ENCODE peak calls at places on chromosomes 1 and 21, in four cellular contexts. One of them, this sample, is unnamed.

GRCh38 chr21:35179990-35180557 is 131.0 kb upstream of the RUNX1 start:
- ATAC-seq in left lung: peak; percentile 65
- ATAC-seq in activated CD8-positive, alpha-beta T cell treated with anti-CD3 and anti-CD28 coated beads for 36 hours: no peak
- ATAC-seq in T-helper 17 cell: no peak
- ATAC-seq in this sample: peak; percentile 36

GRCh38 chr1:2587071-2587859 is 688 bp downstream of the PRXL2B start:
- ATAC-seq in T-helper 17 cell: no peak
- ATAC-seq in activated CD8-positive, alpha-beta T cell treated with anti-CD3 and anti-CD28 coated beads for 36 hours: no peak
- ATAC-seq in left lung: no peak
- ATAC-seq in this sample: no peak

GRCh38 chr1:218553197-218553596 is 208.1 kb downstream of the TGFB2 start:
- ATAC-seq in T-helper 17 cell: no peak
- ATAC-seq in left lung: no peak
- ATAC-seq in activated CD8-positive, alpha-beta T cell treated with anti-CD3 and anti-CD28 coated beads for 36 hours: no peak
- ATAC-seq in this sample: no peak

GRCh38 chr1:30984991-30985503 is 76.5 kb upstream of the SDC3 start:
- ATAC-seq in left lung: no peak
- ATAC-seq in activated CD8-positive, alpha-beta T cell treated with anti-CD3 and anti-CD28 coated beads for 36 hours: no peak
- ATAC-seq in T-helper 17 cell: no peak
- ATAC-seq in this sample: no peak

GRCh38 chr1:236058141-236058626 is 6.7 kb downstream of the NID1 start:
- ATAC-seq in left lung: no peak
- ATAC-seq in T-helper 17 cell: peak; percentile 58
- ATAC-seq in activated CD8-positive, alpha-beta T cell treated with anti-CD3 and anti-CD28 coated beads for 36 hours: peak; percentile 91
- ATAC-seq in this sample: peak; percentile 82

GRCh38 chr1:46205794-46206193 is 2.7 kb downstream of the LURAP1 start:
- ATAC-seq in activated CD8-positive, alpha-beta T cell treated with anti-CD3 and anti-CD28 coated beads for 36 hours: no peak
- ATAC-seq in T-helper 17 cell: no peak
- ATAC-seq in left lung: no peak
- ATAC-seq in this sample: no peak

GRCh38 chr1:17097125-17097524 is 22.1 kb downstream of the PADI2 start:
- ATAC-seq in activated CD8-positive, alpha-beta T cell treated with anti-CD3 and anti-CD28 coated beads for 36 hours: no peak
- ATAC-seq in left lung: no peak
- ATAC-seq in T-helper 17 cell: no peak
- ATAC-seq in this sample: no peak

GRCh38 chr1:33599516-33600115 is 127.2 kb downstream of the ZSCAN20 start:
- ATAC-seq in activated CD8-positive, alpha-beta T cell treated with anti-CD3 and anti-CD28 coated beads for 36 hours: no peak
- ATAC-seq in T-helper 17 cell: no peak
- ATAC-seq in left lung: no peak
- ATAC-seq in this sample: no peak

GRCh38 chr1:160519542-160520435 is 3.3 kb downstream of the SLAMF6 start:
- ATAC-seq in T-helper 17 cell: peak; percentile 67
- ATAC-seq in left lung: peak; percentile 88
- ATAC-seq in activated CD8-positive, alpha-beta T cell treated with anti-CD3 and anti-CD28 coated beads for 36 hours: peak; percentile 64
- ATAC-seq in this sample: peak; percentile 65

GRCh38 chr1:227002531-227003049 is 62.5 kb downstream of the COQ8A start:
- ATAC-seq in activated CD8-positive, alpha-beta T cell treated with anti-CD3 and anti-CD28 coated beads for 36 hours: no peak
- ATAC-seq in left lung: peak; percentile 29
- ATAC-seq in T-helper 17 cell: no peak
- ATAC-seq in this sample: no peak

GRCh38 chr1:184388671-184389292 is 2.0 kb downstream of the C1orf21 start:
- ATAC-seq in activated CD8-positive, alpha-beta T cell treated with anti-CD3 and anti-CD28 coated beads for 36 hours: no peak
- ATAC-seq in left lung: no peak
- ATAC-seq in T-helper 17 cell: no peak
- ATAC-seq in this sample: no peak

GRCh38 chr1:63831409-63831808 is 57.6 kb downstream of the ROR1 start:
- ATAC-seq in activated CD8-positive, alpha-beta T cell treated with anti-CD3 and anti-CD28 coated beads for 36 hours: no peak
- ATAC-seq in left lung: no peak
- ATAC-seq in T-helper 17 cell: no peak
- ATAC-seq in this sample: no peak

GRCh38 chr1:181141431-181141910 is 53.0 kb downstream of the IER5 start:
- ATAC-seq in activated CD8-positive, alpha-beta T cell treated with anti-CD3 and anti-CD28 coated beads for 36 hours: peak; percentile 71
- ATAC-seq in T-helper 17 cell: peak; percentile 24
- ATAC-seq in left lung: peak; percentile 55
- ATAC-seq in this sample: peak; percentile 60

GRCh38 chr1:4711191-4711915 is 56.9 kb downstream of the AJAP1 start:
- ATAC-seq in activated CD8-positive, alpha-beta T cell treated with anti-CD3 and anti-CD28 coated beads for 36 hours: peak; percentile 24
- ATAC-seq in left lung: no peak
- ATAC-seq in T-helper 17 cell: no peak
- ATAC-seq in this sample: no peak

GRCh38 chr1:213008564-213008963 is 7.1 kb downstream of the ANGEL2 start:
- ATAC-seq in activated CD8-positive, alpha-beta T cell treated with anti-CD3 and anti-CD28 coated beads for 36 hours: peak; percentile 58
- ATAC-seq in left lung: no peak
- ATAC-seq in T-helper 17 cell: no peak
- ATAC-seq in this sample: peak; percentile 66

GRCh38 chr1:182182311-182182710 is 120.8 kb upstream of the ZNF648 start:
- ATAC-seq in activated CD8-positive, alpha-beta T cell treated with anti-CD3 and anti-CD28 coated beads for 36 hours: no peak
- ATAC-seq in left lung: no peak
- ATAC-seq in T-helper 17 cell: no peak
- ATAC-seq in this sample: no peak

GRCh38 chr21:31957631-31958030 is 84.8 kb downstream of the HUNK start:
- ATAC-seq in activated CD8-positive, alpha-beta T cell treated with anti-CD3 and anti-CD28 coated beads for 36 hours: no peak
- ATAC-seq in left lung: no peak
- ATAC-seq in T-helper 17 cell: peak; percentile 83
- ATAC-seq in this sample: no peak

GRCh38 chr21:24375201-24375600 is 1232.1 kb downstream of the MRPL39 start:
- ATAC-seq in left lung: no peak
- ATAC-seq in T-helper 17 cell: no peak
- ATAC-seq in activated CD8-positive, alpha-beta T cell treated with anti-CD3 and anti-CD28 coated beads for 36 hours: peak; percentile 20
- ATAC-seq in this sample: peak; percentile 41

GRCh38 chr1:19734472-19734999 is 65.2 kb downstream of the TMCO4 start:
- ATAC-seq in left lung: no peak
- ATAC-seq in T-helper 17 cell: no peak
- ATAC-seq in activated CD8-positive, alpha-beta T cell treated with anti-CD3 and anti-CD28 coated beads for 36 hours: no peak
- ATAC-seq in this sample: no peak

GRCh38 chr1:159941867-159942560 is 3.4 kb downstream of the IGSF9 start:
- ATAC-seq in activated CD8-positive, alpha-beta T cell treated with anti-CD3 and anti-CD28 coated beads for 36 hours: no peak
- ATAC-seq in left lung: no peak
- ATAC-seq in T-helper 17 cell: no peak
- ATAC-seq in this sample: no peak

GRCh38 chr1:218376722-218377121 is 31.6 kb downstream of the TGFB2 start:
- ATAC-seq in left lung: no peak
- ATAC-seq in activated CD8-positive, alpha-beta T cell treated with anti-CD3 and anti-CD28 coated beads for 36 hours: peak; percentile 4
- ATAC-seq in T-helper 17 cell: no peak
- ATAC-seq in this sample: no peak

GRCh38 chr1:81225769-81226602 is 574.7 kb upstream of the ADGRL2 start:
- ATAC-seq in left lung: no peak
- ATAC-seq in activated CD8-positive, alpha-beta T cell treated with anti-CD3 and anti-CD28 coated beads for 36 hours: no peak
- ATAC-seq in T-helper 17 cell: no peak
- ATAC-seq in this sample: no peak

GRCh38 chr1:2103901-2104590 is 53.8 kb downstream of the PRKCZ start:
- ATAC-seq in left lung: no peak
- ATAC-seq in activated CD8-positive, alpha-beta T cell treated with anti-CD3 and anti-CD28 coated beads for 36 hours: no peak
- ATAC-seq in T-helper 17 cell: no peak
- ATAC-seq in this sample: no peak

GRCh38 chr1:108077991-108078390 is 113.0 kb upstream of the VAV3 start:
- ATAC-seq in activated CD8-positive, alpha-beta T cell treated with anti-CD3 and anti-CD28 coated beads for 36 hours: no peak
- ATAC-seq in left lung: no peak
- ATAC-seq in T-helper 17 cell: peak; percentile 68
- ATAC-seq in this sample: no peak

GRCh38 chr21:17736072-17736471 is 83.1 kb downstream of the C21orf91 start:
- ATAC-seq in left lung: no peak
- ATAC-seq in T-helper 17 cell: no peak
- ATAC-seq in activated CD8-positive, alpha-beta T cell treated with anti-CD3 and anti-CD28 coated beads for 36 hours: no peak
- ATAC-seq in this sample: no peak

GRCh38 chr1:30735124-30735523 is 11.7 kb upstream of the MATN1 start:
- ATAC-seq in left lung: peak; percentile 68
- ATAC-seq in activated CD8-positive, alpha-beta T cell treated with anti-CD3 and anti-CD28 coated beads for 36 hours: no peak
- ATAC-seq in T-helper 17 cell: no peak
- ATAC-seq in this sample: no peak

GRCh38 chr1:152444045-152444444 is 30.0 kb upstream of the CRNN start:
- ATAC-seq in activated CD8-positive, alpha-beta T cell treated with anti-CD3 and anti-CD28 coated beads for 36 hours: no peak
- ATAC-seq in left lung: no peak
- ATAC-seq in T-helper 17 cell: no peak
- ATAC-seq in this sample: no peak

GRCh38 chr1:166948856-166949350 is 26.4 kb downstream of the ILDR2 start:
- ATAC-seq in left lung: no peak
- ATAC-seq in T-helper 17 cell: no peak
- ATAC-seq in activated CD8-positive, alpha-beta T cell treated with anti-CD3 and anti-CD28 coated beads for 36 hours: no peak
- ATAC-seq in this sample: no peak

GRCh38 chr21:8993284-8993942 is 1528.0 kb upstream of the TPTE start:
- ATAC-seq in T-helper 17 cell: no peak
- ATAC-seq in left lung: peak; percentile 9
- ATAC-seq in activated CD8-positive, alpha-beta T cell treated with anti-CD3 and anti-CD28 coated beads for 36 hours: no peak
- ATAC-seq in this sample: peak; percentile 11

GRCh38 chr1:150579955-150580642 is 689 bp upstream of the MCL1 start:
- ATAC-seq in left lung: no peak
- ATAC-seq in T-helper 17 cell: peak; percentile 7
- ATAC-seq in activated CD8-positive, alpha-beta T cell treated with anti-CD3 and anti-CD28 coated beads for 36 hours: no peak
- ATAC-seq in this sample: no peak

This sample was measured in stimulated activated memory B cell treated with anti-CD40 and anti-IgM and Interleukin-4, amounts not matched to agents 10 μg/mL and 1 μg/mL and 100 μg/mL, for 72 hours.